ENCODE peak calls at places on chromosome 6, in nine cellular contexts. One of them, this sample, is unnamed.

GRCh38 chr6:54037277-54037779 is 73.9 kb upstream of the MLIP start:
- DNase-seq in lower leg skin: no peak
- DNase-seq in activated naive CD4-positive, alpha-beta T cell: no peak
- DNase-seq in SHP77: no peak
- DNase-seq in left kidney: no peak
- DNase-seq in C1 segment of cervical spinal cord: no peak
- DNase-seq in cardiac fibroblast: no peak
- DNase-seq in fibroblast of villous mesenchyme: peak; percentile 78
- DNase-seq in germinal center: no peak
- DNase-seq in this sample: no peak

GRCh38 chr6:56370127-56370540 is 122.8 kb upstream of the COL21A1 start:
- DNase-seq in C1 segment of cervical spinal cord: peak; percentile 10
- DNase-seq in cardiac fibroblast: peak; percentile 77
- DNase-seq in activated naive CD4-positive, alpha-beta T cell: no peak
- DNase-seq in germinal center: no peak
- DNase-seq in left kidney: peak; percentile 66
- DNase-seq in lower leg skin: peak; percentile 73
- DNase-seq in fibroblast of villous mesenchyme: peak; percentile 69
- DNase-seq in SHP77: peak; percentile 88
- DNase-seq in this sample: peak; percentile 78

GRCh38 chr6:94562846-94563245 is 1014.5 kb upstream of the MANEA start:
- DNase-seq in cardiac fibroblast: no peak
- DNase-seq in lower leg skin: no peak
- DNase-seq in left kidney: no peak
- DNase-seq in SHP77: no peak
- DNase-seq in germinal center: no peak
- DNase-seq in C1 segment of cervical spinal cord: no peak
- DNase-seq in fibroblast of villous mesenchyme: no peak
- DNase-seq in activated naive CD4-positive, alpha-beta T cell: no peak
- DNase-seq in this sample: no peak

GRCh38 chr6:75196051-75196743 is 9.7 kb downstream of the COL12A1 start:
- DNase-seq in fibroblast of villous mesenchyme: peak; percentile 75
- DNase-seq in activated naive CD4-positive, alpha-beta T cell: no peak
- DNase-seq in cardiac fibroblast: peak; percentile 67
- DNase-seq in lower leg skin: no peak
- DNase-seq in C1 segment of cervical spinal cord: no peak
- DNase-seq in left kidney: no peak
- DNase-seq in germinal center: no peak
- DNase-seq in SHP77: no peak
- DNase-seq in this sample: no peak

GRCh38 chr6:122426597-122426996 is 27.1 kb downstream of the HSF2 start:
- DNase-seq in C1 segment of cervical spinal cord: no peak
- DNase-seq in cardiac fibroblast: no peak
- DNase-seq in fibroblast of villous mesenchyme: peak; percentile 31
- DNase-seq in left kidney: no peak
- DNase-seq in germinal center: no peak
- DNase-seq in lower leg skin: no peak
- DNase-seq in activated naive CD4-positive, alpha-beta T cell: no peak
- DNase-seq in SHP77: no peak
- DNase-seq in this sample: no peak

GRCh38 chr6:53735896-53736295 is 58.9 kb upstream of the LRRC1 start:
- DNase-seq in left kidney: no peak
- DNase-seq in lower leg skin: no peak
- DNase-seq in fibroblast of villous mesenchyme: no peak
- DNase-seq in germinal center: no peak
- DNase-seq in SHP77: no peak
- DNase-seq in activated naive CD4-positive, alpha-beta T cell: no peak
- DNase-seq in C1 segment of cervical spinal cord: no peak
- DNase-seq in cardiac fibroblast: no peak
- DNase-seq in this sample: no peak

GRCh38 chr6:94893327-94893726 is 684.0 kb upstream of the MANEA start:
- DNase-seq in germinal center: no peak
- DNase-seq in lower leg skin: no peak
- DNase-seq in fibroblast of villous mesenchyme: no peak
- DNase-seq in left kidney: no peak
- DNase-seq in C1 segment of cervical spinal cord: no peak
- DNase-seq in activated naive CD4-positive, alpha-beta T cell: no peak
- DNase-seq in SHP77: no peak
- DNase-seq in cardiac fibroblast: no peak
- DNase-seq in this sample: no peak

GRCh38 chr6:161901740-161902426 is 628.0 kb upstream of the AGPAT4 start:
- DNase-seq in germinal center: no peak
- DNase-seq in SHP77: no peak
- DNase-seq in cardiac fibroblast: no peak
- DNase-seq in left kidney: peak; percentile 26
- DNase-seq in activated naive CD4-positive, alpha-beta T cell: no peak
- DNase-seq in C1 segment of cervical spinal cord: no peak
- DNase-seq in lower leg skin: no peak
- DNase-seq in fibroblast of villous mesenchyme: no peak
- DNase-seq in this sample: peak; percentile 49

GRCh38 chr6:118644007-118644406 is 7.4 kb downstream of the CEP85L start:
- DNase-seq in SHP77: no peak
- DNase-seq in germinal center: no peak
- DNase-seq in lower leg skin: no peak
- DNase-seq in fibroblast of villous mesenchyme: no peak
- DNase-seq in left kidney: no peak
- DNase-seq in activated naive CD4-positive, alpha-beta T cell: no peak
- DNase-seq in cardiac fibroblast: peak; percentile 44
- DNase-seq in C1 segment of cervical spinal cord: no peak
- DNase-seq in this sample: no peak